ENCODE peak calls at places on chromosomes 12 and 14, in five cellular contexts. Y is cardiac muscle cell, F is OCI-LY7, K is mucosa of descending colon, X is GM20000. G is an unnamed sample.

GRCh38 chr14:20391505-20391904 is 21.8 kb downstream of the TEP1 start:
- DNase-seq in Y (no peak), X (no peak), F (no peak), K (no peak), G (no peak)

GRCh38 chr14:93654599-93654998 is 133.7 kb downstream of the PRIMA1 start:
- DNase-seq in Y (no peak), K (no peak), F (no peak), X (no peak), G (no peak)

GRCh38 chr12:7035464-7035863 is 17.2 kb upstream of the LPCAT3 start:
- DNase-seq in X (no peak), K (no peak), F (no peak), Y (no peak), G (no peak)

GRCh38 chr14:89165189-89165809 is 251.7 kb downstream of the FOXN3 start:
- DNase-seq in F (peak), K (no peak), Y (peak), X (peak), G (no peak)

GRCh38 chr12:33605776-33606175 is 166.2 kb upstream of the SYT10 start:
- DNase-seq in Y (peak), F (peak), K (no peak), X (no peak), G (no peak)

GRCh38 chr14:67643671-67644070 is 24.0 kb downstream of the ARG2 start:
- DNase-seq in K (no peak), F (no peak), Y (no peak), X (no peak), G (no peak)

GRCh38 chr12:40184493-40185302 is 40.1 kb upstream of the LRRK2 start:
- DNase-seq in F (no peak), Y (no peak), X (no peak), K (no peak), G (no peak)

GRCh38 chr14:103312006-103312635 is 21.9 kb upstream of the EIF5 start:
- DNase-seq in X (no peak), K (no peak), Y (no peak), F (no peak), G (no peak)

GRCh38 chr12:24943947-24944597 is 4.8 kb downstream of the BCAT1 start:
- DNase-seq in F (no peak), K (no peak), X (no peak), Y (no peak), G (no peak)

GRCh38 chr12:131832393-131833231 is 4.4 kb downstream of the MMP17 start:
- DNase-seq in K (peak), F (no peak), X (no peak), Y (peak), G (peak)

GRCh38 chr12:111753144-111753881 is 13.4 kb upstream of the ALDH2 start:
- DNase-seq in K (peak), F (peak), X (peak), Y (peak), G (peak)

GRCh38 chr12:111178194-111179081 is 190.5 kb downstream of the PHETA1 start:
- DNase-seq in Y (peak), K (no peak), F (no peak), X (no peak), G (no peak)

GRCh38 chr14:95499354-95499750 is 17.1 kb downstream of the SYNE3 start:
- DNase-seq in K (no peak), Y (no peak), F (no peak), X (no peak), G (no peak)

GRCh38 chr14:94885481-94886155 is 115.7 kb upstream of the GSC start:
- DNase-seq in F (no peak), Y (no peak), X (no peak), K (no peak), G (no peak)

GRCh38 chr14:37597538-37598084 is 2.2 kb downstream of the TTC6 start:
- DNase-seq in X (peak), F (no peak), K (peak), Y (peak), G (no peak)
- TF ChIP-seq CTCF in X (no peak), F (no peak), K (peak), Y (peak), G (no peak)

GRCh38 chr14:75283162-75283883 is 4.7 kb downstream of the FOS start:
- DNase-seq in Y (peak), F (no peak), X (no peak), K (no peak), G (no peak)
- TF ChIP-seq CTCF in Y (peak), F (peak), X (no peak), K (peak), G (no peak)

GRCh38 chr12:80017261-80017870 is 82.0 kb upstream of the OTOGL start:
- DNase-seq in X (no peak), F (no peak), K (no peak), Y (no peak), G (no peak)
- TF ChIP-seq CTCF in X (no peak), F (no peak), K (no peak), Y (no peak), G (no peak)

DNA sequence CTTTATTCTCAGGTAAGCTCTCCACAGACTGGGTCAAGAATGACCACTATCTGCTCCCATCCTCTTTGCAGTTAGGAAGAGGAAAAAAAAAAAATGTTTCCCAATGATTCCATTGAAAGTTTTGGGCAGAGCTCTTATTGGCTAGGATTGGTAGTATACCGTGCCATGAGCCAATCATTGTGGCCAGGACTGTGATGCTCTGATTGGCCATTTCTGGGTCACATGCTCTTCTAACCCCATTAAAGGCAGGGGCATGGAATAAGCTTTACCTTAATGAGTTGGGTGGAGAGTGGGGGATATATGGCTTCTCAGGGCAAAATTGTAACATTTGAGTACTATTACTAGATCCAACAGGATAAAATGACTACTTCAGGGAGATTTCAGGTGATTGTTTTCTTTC is 49.4 kb upstream of the WSCD2 start:
- DNase-seq in K (no peak), F (no peak), Y (no peak), X (no peak), G (no peak)
- TF ChIP-seq CTCF in K (no peak), F (no peak), Y (no peak), X (no peak), G (no peak)

DNA sequence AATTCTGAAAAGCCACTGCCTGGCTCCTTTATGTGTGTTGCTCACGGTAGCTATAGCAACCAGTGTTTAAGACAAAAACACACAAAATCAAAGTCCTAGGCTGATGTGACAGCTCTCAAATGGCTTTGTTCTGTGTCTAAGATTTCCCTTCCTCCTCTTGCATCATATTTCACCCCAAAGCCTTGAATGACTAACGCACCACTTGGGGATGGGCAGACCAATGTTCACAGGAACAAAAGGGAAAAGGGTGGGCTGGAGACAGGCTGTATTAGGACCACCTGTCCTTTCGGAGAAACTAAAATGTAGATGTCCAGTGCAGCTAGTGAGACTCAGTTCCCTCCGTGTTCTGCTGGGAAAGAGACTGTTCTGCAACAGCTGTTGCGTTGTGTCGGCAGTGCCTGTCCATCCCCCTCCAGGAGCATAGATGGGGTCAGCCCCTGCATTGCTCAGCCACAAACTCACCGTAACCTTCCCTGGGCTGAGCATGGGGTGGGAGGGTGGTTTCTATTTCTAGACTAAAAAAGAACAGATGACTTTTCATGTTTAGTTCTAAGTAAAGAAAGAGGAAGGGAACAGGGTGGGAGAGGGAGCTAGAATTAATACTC is 26.8 kb upstream of the DAAM1 start:
- DNase-seq in K (no peak), Y (peak), F (no peak), X (peak), G (no peak)
- TF ChIP-seq CTCF in K (no peak), Y (no peak), F (no peak), X (no peak), G (no peak)

GRCh38 chr12:12032771-12033588 is 37.8 kb upstream of the BCL2L14 start:
- DNase-seq in F (peak), K (peak), X (peak), Y (peak), G (no peak)

GRCh38 chr12:12035229-12035628 is 35.5 kb upstream of the BCL2L14 start:
- DNase-seq in Y (no peak), F (no peak), K (no peak), X (no peak), G (no peak)

GRCh38 chr12:12032260-12032761 is 38.4 kb upstream of the BCL2L14 start:
- DNase-seq in K (peak), Y (no peak), X (no peak), F (peak), G (no peak)

GRCh38 chr12:12034344-12034743 is 36.4 kb upstream of the BCL2L14 start:
- DNase-seq in F (no peak), X (no peak), Y (no peak), K (no peak), G (no peak)

DNA sequence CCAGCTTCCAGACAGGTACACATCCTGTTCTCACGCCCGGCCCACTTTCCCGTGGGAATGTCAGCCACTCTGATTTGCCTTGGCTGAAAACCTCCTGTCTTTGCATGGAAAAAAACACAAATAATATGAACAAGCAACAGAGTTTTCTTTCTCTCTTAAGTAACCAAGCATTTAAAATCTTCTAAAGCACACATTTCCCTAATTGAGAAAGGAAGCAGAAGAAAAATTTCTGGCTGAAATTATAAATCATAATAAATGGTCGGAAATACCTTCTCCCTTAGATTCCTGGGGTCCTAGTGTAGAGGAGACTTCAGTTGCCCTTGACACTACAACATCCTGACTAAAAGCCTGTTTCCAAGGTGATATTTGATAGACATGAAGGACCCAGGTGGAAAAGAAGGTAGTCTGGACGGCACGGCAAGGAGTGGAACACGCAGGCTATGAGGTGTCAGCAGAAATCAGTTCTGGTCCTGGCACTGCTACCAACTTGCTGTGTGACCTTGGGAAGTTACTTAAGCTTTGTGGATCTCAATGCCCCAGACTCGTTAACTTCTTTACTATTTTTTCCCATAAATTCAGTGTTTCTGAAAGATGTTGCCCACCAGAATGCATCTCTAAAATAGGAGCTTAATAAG is 37.0 kb upstream of the BCL2L14 start:
- DNase-seq in F (no peak), X (no peak), K (no peak), Y (no peak), G (no peak)
- TF ChIP-seq CTCF in F (peak), X (no peak), K (no peak), Y (no peak), G (no peak)

DNA sequence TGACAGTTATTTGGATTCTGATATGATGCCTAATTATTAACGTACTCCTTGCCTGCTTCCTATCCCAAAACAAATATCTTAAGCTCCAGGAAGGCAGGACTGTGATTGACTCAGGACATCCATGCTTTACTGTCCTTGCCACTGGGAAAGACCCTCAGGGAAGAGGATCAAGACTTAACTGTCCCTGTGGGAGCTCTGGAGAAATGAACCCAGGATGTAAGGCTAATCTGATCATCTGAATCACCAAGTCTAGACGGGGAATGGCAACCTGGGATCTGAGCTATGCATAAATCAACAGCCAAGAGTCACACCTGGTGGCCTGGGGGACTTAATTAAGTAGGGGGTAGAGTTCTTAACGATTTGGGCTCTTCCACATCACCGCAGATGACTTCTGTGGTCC is 153.2 kb upstream of the BCL2L14 start:
- DNase-seq in X (no peak), F (no peak), Y (no peak), K (no peak), G (no peak)
- TF ChIP-seq CTCF in X (no peak), F (no peak), Y (no peak), K (no peak), G (no peak)